ENCODE peak calls at places on chromosomes 12 and 14, in eight cellular contexts. E, A, U, H, Y, I, R and G are unnamed samples.

GRCh38 chr12:99948380-99948779 is 36.4 kb downstream of the ANKS1B start:
- DNase-seq in E (no peak), A (no peak), U (no peak), H (no peak), Y (no peak), I (no peak), R (no peak), G (no peak)

GRCh38 chr12:16515666-16516065 is 90.3 kb downstream of the LMO3 start:
- DNase-seq in E (no peak), A (no peak), U (no peak), H (no peak), Y (no peak), I (no peak), R (no peak), G (no peak)

GRCh38 chr12:26611598-26611997 is 221.4 kb downstream of the ITPR2 start:
- DNase-seq in E (no peak), A (no peak), U (no peak), H (no peak), Y (no peak), I (no peak), R (no peak), G (no peak)

GRCh38 chr14:85214471-85214870 is 315.5 kb upstream of the FLRT2 start:
- DNase-seq in E (no peak), A (no peak), U (no peak), H (no peak), Y (no peak), I (peak), R (no peak), G (no peak)

GRCh38 chr12:25829192-25829591 is 129.3 kb upstream of the RASSF8 start:
- DNase-seq in E (peak), A (peak), U (no peak), H (no peak), Y (no peak), I (peak), R (peak), G (no peak)

GRCh38 chr12:29782285-29782820 is 1.4 kb downstream of the TMTC1 start:
- DNase-seq in E (no peak), A (peak), U (no peak), H (peak), Y (no peak), I (no peak), R (no peak), G (no peak)

GRCh38 chr12:80847575-80847974 is 90.2 kb downstream of the LIN7A start:
- DNase-seq in E (no peak), A (no peak), U (no peak), H (no peak), Y (no peak), I (no peak), R (no peak), G (no peak)

GRCh38 chr14:69610020-69610858 is 1.2 kb upstream of the SUSD6 start:
- DNase-seq in E (no peak), A (no peak), U (no peak), H (no peak), Y (no peak), I (no peak), R (no peak), G (no peak)

GRCh38 chr12:40793471-40793870 is 101.2 kb downstream of the CNTN1 start:
- DNase-seq in E (no peak), A (no peak), U (no peak), H (no peak), Y (no peak), I (no peak), R (no peak), G (no peak)

GRCh38 chr12:85688837-85689236 is 147.4 kb downstream of the RASSF9 start:
- DNase-seq in E (no peak), A (no peak), U (no peak), H (no peak), Y (no peak), I (peak), R (peak), G (no peak)

GRCh38 chr14:103724116-103724515 is 8.5 kb downstream of the ZFYVE21 start:
- DNase-seq in E (peak), A (no peak), U (peak), H (no peak), Y (no peak), I (no peak), R (no peak), G (no peak)

GRCh38 chr12:3105690-3106479 is 28.7 kb downstream of the TSPAN9 start:
- DNase-seq in E (no peak), A (no peak), U (no peak), H (no peak), Y (no peak), I (no peak), R (no peak), G (no peak)

GRCh38 chr14:29587046-29587445 is 340.6 kb downstream of the PRKD1 start:
- DNase-seq in E (no peak), A (no peak), U (no peak), H (no peak), Y (no peak), I (no peak), R (no peak), G (no peak)

GRCh38 chr14:103161054-103161397 is 37.8 kb downstream of the TNFAIP2 start:
- DNase-seq in E (no peak), A (no peak), U (no peak), H (no peak), Y (no peak), I (no peak), R (peak), G (no peak)

GRCh38 chr14:104898870-104899510 is 25.7 kb upstream of the PLD4 start:
- DNase-seq in E (no peak), A (no peak), U (peak), H (no peak), Y (no peak), I (no peak), R (no peak), G (no peak)

GRCh38 chr12:6095269-6095668 is 29.2 kb downstream of the VWF start:
- DNase-seq in E (no peak), A (no peak), U (no peak), H (no peak), Y (no peak), I (no peak), R (no peak), G (no peak)

GRCh38 chr14:68146812-68147211 is 327.2 kb downstream of the RAD51B start:
- DNase-seq in E (no peak), A (peak), U (no peak), H (no peak), Y (no peak), I (peak), R (peak), G (no peak)

GRCh38 chr14:103522028-103522581 is 525 bp downstream of the CKB start:
- DNase-seq in E (no peak), A (no peak), U (peak), H (no peak), Y (peak), I (no peak), R (no peak), G (no peak)

DNA sequence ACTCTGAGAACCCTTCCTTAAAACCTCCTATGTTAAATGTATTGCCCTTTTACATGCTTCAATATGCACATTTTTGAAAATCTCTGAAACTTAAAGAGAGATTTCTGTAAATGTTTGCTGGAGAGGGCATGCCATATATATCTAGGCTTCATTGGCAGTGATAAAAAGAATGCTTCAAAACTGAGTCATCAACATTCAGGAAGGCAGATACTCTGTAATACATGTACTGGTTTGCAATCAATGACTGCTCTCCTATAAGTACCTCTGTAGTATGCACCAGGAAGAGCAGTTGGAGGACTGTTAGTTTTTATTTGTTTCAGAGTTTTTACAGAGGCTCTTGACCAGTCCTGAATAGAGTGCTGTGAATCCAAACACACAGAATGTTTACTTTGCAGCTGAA is 739.9 kb downstream of the SLC16A7 start:
- DNase-seq in E (no peak), A (peak), U (no peak), H (no peak), Y (no peak), I (peak), R (peak), G (no peak)
- TF ChIP-seq CTCF in E (no peak), A (no peak), U (no peak), H (no peak), Y (no peak), I (no peak), R (no peak), G (no peak)

GRCh38 chr14:20657216-20658211 is 16.0 kb upstream of the OR6S1 start:
- DNase-seq in E (no peak), A (peak), U (no peak), H (no peak), Y (no peak), I (peak), R (peak), G (no peak)
- TF ChIP-seq CTCF in E (no peak), A (no peak), U (no peak), H (peak), Y (no peak), I (peak), R (no peak), G (peak)

GRCh38 chr14:89207925-89208328 is 209.1 kb downstream of the FOXN3 start:
- DNase-seq in E (no peak), A (no peak), U (no peak), H (no peak), Y (no peak), I (no peak), R (no peak), G (no peak)
- TF ChIP-seq CTCF in E (no peak), A (no peak), U (no peak), H (no peak), Y (no peak), I (no peak), R (no peak), G (no peak)

GRCh38 chr12:7130537-7130790 is 293 bp downstream of the CLSTN3 start:
- DNase-seq in E (no peak), A (no peak), U (no peak), H (no peak), Y (no peak), I (no peak), R (no peak), G (no peak)

GRCh38 chr12:7128681-7129593 is at the start of gene RBP5:
- DNase-seq in E (no peak), A (no peak), U (no peak), H (no peak), Y (no peak), I (no peak), R (no peak), G (no peak)

GRCh38 chr12:7131502-7131866 is 1.3 kb downstream of the CLSTN3 start:
- DNase-seq in E (no peak), A (no peak), U (no peak), H (no peak), Y (no peak), I (no peak), R (peak), G (no peak)

GRCh38 chr12:7129647-7130536 is at the start of gene CLSTN3:
- DNase-seq in E (peak), A (peak), U (peak), H (peak), Y (peak), I (no peak), R (peak), G (peak)

DNA sequence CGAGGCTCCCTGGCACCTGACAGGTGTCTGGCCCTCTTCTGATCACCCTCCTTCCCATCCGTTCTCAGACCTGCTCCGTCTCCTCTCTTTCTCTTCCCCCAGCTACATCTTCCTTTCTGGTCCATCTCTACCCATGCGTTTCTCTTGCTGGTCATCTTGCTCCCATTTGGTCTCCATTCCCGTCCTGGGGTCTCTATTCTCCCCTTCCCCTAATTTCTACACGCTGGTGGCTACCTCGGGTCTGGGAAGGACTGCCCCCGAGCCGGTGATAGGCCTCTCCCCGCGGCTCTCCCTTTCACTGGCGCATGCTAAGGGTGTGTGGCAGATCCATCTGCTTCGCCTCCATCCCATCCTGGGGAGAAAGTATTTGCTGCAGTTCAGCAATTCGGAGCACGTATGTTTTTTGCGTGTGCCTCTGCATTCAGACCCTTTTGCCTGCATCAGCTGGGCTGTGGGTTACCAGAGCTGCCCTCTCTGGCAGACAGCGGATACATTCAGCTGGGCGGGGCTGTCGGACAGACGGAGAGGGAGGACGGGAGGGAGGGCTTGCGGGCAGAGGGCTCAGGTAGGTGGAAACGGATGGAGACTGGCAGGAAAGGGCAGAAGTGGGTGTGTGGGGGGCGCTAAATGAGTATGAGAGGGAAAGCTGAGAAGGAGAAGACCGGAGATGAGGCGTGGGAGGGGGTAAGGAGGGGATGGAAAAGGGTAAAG is 775 bp downstream of the CLSTN3 start:
- DNase-seq in E (peak), A (no peak), U (peak), H (peak), Y (peak), I (no peak), R (peak), G (peak)
- TF ChIP-seq CTCF in E (no peak), A (no peak), U (no peak), H (peak), Y (no peak), I (no peak), R (no peak), G (no peak)

DNA sequence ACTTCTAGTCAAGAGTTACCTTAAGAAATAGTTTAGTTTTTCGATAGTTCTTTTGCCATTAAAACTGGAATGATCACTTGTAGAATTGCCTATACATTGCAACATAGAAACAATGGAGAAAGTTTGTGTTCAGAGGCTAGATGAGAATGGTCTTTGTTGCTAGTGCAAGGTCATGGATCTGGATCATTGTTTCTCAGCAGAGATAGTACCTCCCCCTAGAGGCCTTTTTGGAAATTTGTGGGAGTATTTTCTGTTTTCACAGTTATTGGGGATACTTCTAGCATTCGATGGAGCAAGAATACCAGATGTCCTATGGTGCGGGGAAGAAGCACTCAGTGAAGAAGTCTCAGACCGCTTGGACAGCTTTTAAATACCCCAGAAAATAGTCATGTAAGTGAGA is 138.8 kb upstream of the HMGA2 start:
- DNase-seq in E (no peak), A (peak), U (no peak), H (no peak), Y (no peak), I (peak), R (peak), G (no peak)
- TF ChIP-seq CTCF in E (peak), A (peak), U (peak), H (peak), Y (peak), I (peak), R (peak), G (no peak)

DNA sequence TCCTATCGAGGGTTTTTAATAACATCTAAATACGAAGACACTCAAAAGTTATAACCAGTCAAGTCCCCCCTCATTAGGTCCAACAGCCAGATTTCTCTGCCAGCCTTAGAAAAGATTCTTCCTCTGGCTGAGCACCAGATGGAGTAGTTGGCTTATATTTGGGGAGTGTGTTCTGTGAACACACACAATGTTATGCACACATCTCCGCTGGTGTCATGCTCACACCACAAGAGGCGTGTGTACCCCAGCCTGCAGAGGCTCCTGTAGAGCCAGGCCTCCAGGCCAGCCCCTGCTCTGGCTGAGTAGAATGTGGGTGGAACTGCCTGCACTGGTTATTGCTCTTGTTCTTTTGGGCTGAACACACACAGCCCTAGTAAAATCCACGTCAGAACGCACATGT is 64.0 kb downstream of the PIWIL1 start:
- DNase-seq in E (no peak), A (no peak), U (no peak), H (no peak), Y (no peak), I (peak), R (no peak), G (no peak)
- TF ChIP-seq CTCF in E (no peak), A (no peak), U (no peak), H (no peak), Y (no peak), I (peak), R (no peak), G (no peak)

GRCh38 chr12:52570511-52570910 is 3.1 kb downstream of the KRT74 start:
- DNase-seq in E (no peak), A (no peak), U (no peak), H (no peak), Y (no peak), I (no peak), R (no peak), G (no peak)
- TF ChIP-seq CTCF in E (no peak), A (no peak), U (no peak), H (no peak), Y (no peak), I (no peak), R (no peak), G (no peak)

DNA sequence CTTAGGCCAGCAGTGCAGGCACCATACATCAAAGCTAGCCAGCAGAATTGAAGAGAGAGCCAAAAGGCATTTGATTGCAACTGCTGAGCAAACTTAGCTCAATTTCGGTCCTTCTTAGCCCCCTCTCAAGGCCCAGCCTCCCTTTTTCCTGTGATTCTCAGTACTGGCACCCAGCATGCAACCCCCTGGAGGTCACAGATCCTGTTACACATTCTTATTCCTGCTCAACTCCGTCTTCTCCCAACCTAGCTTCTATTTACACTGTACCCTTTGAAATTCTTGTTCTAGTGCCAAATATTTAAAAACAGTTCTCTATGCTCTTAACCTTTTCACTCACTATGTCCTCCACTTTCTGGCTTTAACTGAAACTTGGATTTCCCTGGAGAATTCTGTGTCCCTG is 131.3 kb upstream of the CPSF6 start:
- DNase-seq in E (no peak), A (no peak), U (no peak), H (no peak), Y (no peak), I (peak), R (peak), G (no peak)
- TF ChIP-seq CTCF in E (no peak), A (no peak), U (no peak), H (no peak), Y (no peak), I (no peak), R (no peak), G (no peak)

DNA sequence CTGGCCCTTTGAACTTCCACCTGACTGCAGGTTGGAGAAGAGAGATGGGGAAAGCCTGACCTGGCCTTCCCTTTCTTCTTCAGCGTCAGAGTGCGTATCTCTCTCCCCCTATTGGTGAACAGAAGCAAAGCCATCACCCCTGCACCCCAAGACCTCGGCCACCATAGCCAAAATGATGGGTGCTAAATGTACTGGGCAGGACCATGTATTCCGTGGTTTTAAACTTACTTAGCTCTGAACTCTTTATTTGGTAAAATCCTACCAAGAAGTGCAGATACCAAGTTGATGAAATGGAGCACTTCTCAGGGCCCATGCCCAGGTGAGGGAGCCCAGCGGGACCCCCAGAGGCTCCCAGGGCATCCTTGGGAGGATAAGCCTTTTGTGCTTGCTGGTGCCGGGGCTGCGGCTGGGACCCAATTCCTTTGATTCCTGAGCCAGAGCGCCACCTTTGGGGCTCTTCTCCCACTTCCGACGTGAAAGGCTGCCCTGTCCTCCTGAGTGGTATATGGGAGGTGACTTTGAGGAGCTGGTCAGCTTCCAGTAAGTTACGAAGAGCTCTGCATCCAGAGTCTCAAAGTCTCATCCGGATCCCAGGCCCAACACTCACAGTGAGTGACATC is 9.4 kb downstream of the CCND2 start:
- DNase-seq in E (no peak), A (no peak), U (no peak), H (no peak), Y (no peak), I (no peak), R (no peak), G (no peak)
- TF ChIP-seq CTCF in E (no peak), A (no peak), U (no peak), H (peak), Y (no peak), I (no peak), R (no peak), G (no peak)